ENCODE peak calls at places on chromosome 4, in nine cellular contexts. O is Right ventricle myocardium superior; Y is stimulated activated CD8-positive, alpha-beta memory T cell treated with anti-CD3 and anti-CD28 coated beads, Interleukin-15, amount 100 ng/mL, for 24 hours; N is mesendoderm; I is amniotic stem cell; Z is HuH-7.5; K is stimulated activated CD4-positive, alpha-beta T cell treated with anti-CD3 and anti-CD28 coated beads, Interleukin-12 subunit alpha, Interleukin-12 subunit beta, amount 100 ng/mL, for 48 hours; P is activated T-helper 1 cell treated with anti-CD3 and anti-CD28 coated beads, Interleukin-2, amount 50 U/mL, for 16 hours; T is pancreas. D is an unnamed sample.

GRCh38 chr4:169741569-169741968 is 16.2 kb downstream of the HPF1 start:
- DNase-seq in O (no peak), Y (no peak), N (no peak), I (no peak), Z (no peak), K (no peak), P (no peak), T (no peak), D (no peak)

GRCh38 chr4:152735302-152735917 is 44.1 kb downstream of the TIGD4 start:
- DNase-seq in O (no peak), Y (no peak), N (peak), I (no peak), Z (peak), K (no peak), P (no peak), T (no peak), D (peak)

GRCh38 chr4:189304755-189305154 is 635.9 kb upstream of the FRG1 start:
- DNase-seq in O (no peak), Y (no peak), N (no peak), I (no peak), Z (no peak), K (no peak), P (no peak), T (no peak), D (no peak)

GRCh38 chr4:21769404-21770147 is 179.0 kb downstream of the KCNIP4 start:
- DNase-seq in O (no peak), Y (no peak), N (no peak), I (peak), Z (no peak), K (no peak), P (no peak), T (no peak), D (peak)

GRCh38 chr4:7377223-7377865 is 57.4 kb downstream of the PSAPL1 start:
- DNase-seq in O (no peak), Y (no peak), N (no peak), I (no peak), Z (no peak), K (no peak), P (no peak), T (no peak), D (no peak)

GRCh38 chr4:174538876-174539250 is 16.6 kb upstream of the HPGD start:
- DNase-seq in O (no peak), Y (no peak), N (no peak), I (no peak), Z (no peak), K (no peak), P (no peak), T (no peak), D (no peak)

GRCh38 chr4:71006203-71006907 is 12.9 kb downstream of the DCK start:
- DNase-seq in O (no peak), Y (no peak), N (no peak), I (no peak), Z (no peak), K (no peak), P (no peak), T (no peak), D (no peak)

GRCh38 chr4:39682133-39682532 is 15.8 kb upstream of the UBE2K start:
- DNase-seq in O (no peak), Y (no peak), N (no peak), I (no peak), Z (no peak), K (no peak), P (no peak), T (no peak), D (no peak)

GRCh38 chr4:5033266-5033945 is 14.1 kb upstream of the CYTL1 start:
- DNase-seq in O (peak), Y (no peak), N (no peak), I (no peak), Z (no peak), K (no peak), P (no peak), T (no peak), D (no peak)

GRCh38 chr4:114857831-114858230 is 255.6 kb downstream of the NDST4 start:
- DNase-seq in O (no peak), Y (no peak), N (peak), I (no peak), Z (no peak), K (no peak), P (no peak), T (no peak), D (no peak)

GRCh38 chr4:3128058-3128457 is 53.6 kb downstream of the HTT start:
- DNase-seq in O (no peak), Y (no peak), N (no peak), I (no peak), Z (no peak), K (no peak), P (no peak), T (no peak), D (no peak)

GRCh38 chr4:52641853-52642563 is 17.1 kb downstream of the USP46 start:
- DNase-seq in O (no peak), Y (no peak), N (no peak), I (no peak), Z (no peak), K (no peak), P (no peak), T (no peak), D (no peak)

GRCh38 chr4:81259151-81259550 is 44.1 kb upstream of the PRKG2 start:
- DNase-seq in O (no peak), Y (no peak), N (no peak), I (no peak), Z (no peak), K (no peak), P (no peak), T (no peak), D (no peak)

GRCh38 chr4:146577111-146577510 is 55.4 kb upstream of the SLC10A7 start:
- DNase-seq in O (no peak), Y (no peak), N (no peak), I (no peak), Z (no peak), K (no peak), P (no peak), T (no peak), D (no peak)

GRCh38 chr4:3702551-3703221 is 63.5 kb upstream of the ADRA2C start:
- DNase-seq in O (peak), Y (no peak), N (no peak), I (no peak), Z (no peak), K (no peak), P (no peak), T (no peak), D (no peak)

GRCh38 chr4:84235131-84235530 is 264.0 kb downstream of the NKX6-1 start:
- DNase-seq in O (no peak), Y (no peak), N (no peak), I (no peak), Z (no peak), K (no peak), P (no peak), T (no peak), D (no peak)

GRCh38 chr4:168421671-168422070 is 58.6 kb downstream of the DDX60L start:
- DNase-seq in O (no peak), Y (no peak), N (peak), I (no peak), Z (no peak), K (no peak), P (no peak), T (no peak), D (peak)

GRCh38 chr4:110196206-110196870 is 2.1 kb downstream of the ELOVL6 start:
- DNase-seq in O (peak), Y (peak), N (peak), I (peak), Z (peak), K (peak), P (no peak), T (peak), D (peak)

GRCh38 chr4:37648084-37648817 is 37.9 kb downstream of the RELL1 start:
- DNase-seq in O (peak), Y (no peak), N (peak), I (peak), Z (peak), K (no peak), P (no peak), T (peak), D (peak)

GRCh38 chr4:42995343-42995944 is 102.9 kb downstream of the GRXCR1 start:
- DNase-seq in O (no peak), Y (no peak), N (peak), I (no peak), Z (peak), K (no peak), P (no peak), T (no peak), D (peak)

GRCh38 chr4:102575369-102576129 is 74.4 kb downstream of the NFKB1 start:
- DNase-seq in O (no peak), Y (no peak), N (peak), I (no peak), Z (no peak), K (no peak), P (no peak), T (no peak), D (no peak)

GRCh38 chr4:76952071-76952470 is 2.5 kb downstream of the SEPTIN11 start:
- DNase-seq in O (no peak), Y (no peak), N (no peak), I (no peak), Z (no peak), K (no peak), P (no peak), T (no peak), D (no peak)

GRCh38 chr4:107044170-107044569 is 8.1 kb upstream of the DKK2 start:
- DNase-seq in O (no peak), Y (no peak), N (peak), I (no peak), Z (no peak), K (no peak), P (no peak), T (no peak), D (no peak)

GRCh38 chr4:170027181-170027829 is 1.1 kb upstream of the MFAP3L start:
- DNase-seq in O (peak), Y (peak), N (peak), I (peak), Z (peak), K (peak), P (peak), T (peak), D (peak)

GRCh38 chr4:53362093-53362492 is 3.8 kb downstream of the SCFD2 start:
- DNase-seq in O (no peak), Y (no peak), N (peak), I (no peak), Z (no peak), K (no peak), P (no peak), T (no peak), D (no peak)

GRCh38 chr4:20393486-20394100 is 141.9 kb downstream of the SLIT2 start:
- DNase-seq in O (no peak), Y (no peak), N (no peak), I (no peak), Z (no peak), K (no peak), P (no peak), T (no peak), D (no peak)